ENCODE peak calls at places on chromosomes 6 and 20, in four cellular contexts. Q, A, X and N are unnamed samples.

GRCh38 chr6:167005350-167006159 is 6.4 kb downstream of the CEP43 start:
- DNase-seq in X (peak; percentile 46), Q (no peak), A (no peak), N (no peak)

GRCh38 chr6:146871613-146872465 is 273.1 kb downstream of the ADGB start:
- DNase-seq in X (no peak), Q (peak; percentile 28), A (no peak), N (no peak)

GRCh38 chr20:58634121-58634817 is 16.8 kb upstream of the STX16 start:
- DNase-seq in A (no peak), Q (no peak), X (no peak), N (no peak)

GRCh38 chr6:161244725-161245124 is 29.1 kb downstream of the AGPAT4 start:
- DNase-seq in A (no peak), Q (no peak), X (peak; percentile 58), N (no peak)

GRCh38 chr6:110075406-110075805 is 97.3 kb downstream of the GPR6 start:
- DNase-seq in A (no peak), Q (no peak), X (no peak), N (no peak)

GRCh38 chr6:36056178-36056577 is 28.6 kb downstream of the MAPK14 start:
- DNase-seq in A (no peak), X (no peak), Q (no peak), N (no peak)

GRCh38 chr20:3786126-3786484 is 435 bp downstream of the CENPB start:
- DNase-seq in Q (no peak), A (no peak), X (no peak), N (peak; percentile 53)

GRCh38 chr6:148242180-148242579 is 100.5 kb upstream of the SASH1 start:
- DNase-seq in A (no peak), X (no peak), Q (no peak), N (no peak)

GRCh38 chr20:32437391-32438074 is 79.4 kb downstream of the ASXL1 start:
- DNase-seq in A (no peak), Q (peak; percentile 77), X (no peak), N (no peak)

GRCh38 chr6:6711832-6712231 is 123.3 kb downstream of the LY86 start:
- DNase-seq in A (peak; percentile 39), X (no peak), Q (no peak), N (no peak)

GRCh38 chr20:775679-776135 is 7.4 kb upstream of the SLC52A3 start:
- DNase-seq in X (peak; percentile 64), Q (no peak), A (no peak), N (peak; percentile 77)

GRCh38 chr6:83442752-83443151 is 11.9 kb upstream of the ME1 start:
- DNase-seq in Q (no peak), A (no peak), X (no peak), N (no peak)

GRCh38 chr6:64732888-64733287 is 974.1 kb downstream of the EYS start:
- DNase-seq in A (no peak), Q (peak; percentile 9), X (no peak), N (no peak)
- TF ChIP-seq CTCF in A (no peak), Q (peak; percentile 41), X (no peak), N (no peak)

GRCh38 chr20:60009826-60010616 is 51.8 kb downstream of the CDH26 start:
- DNase-seq in Q (no peak), X (no peak), A (no peak), N (no peak)

GRCh38 chr20:60010689-60011417 is 52.6 kb downstream of the CDH26 start:
- DNase-seq in X (no peak), Q (no peak), A (no peak), N (no peak)

GRCh38 chr20:60009318-60009717 is 51.1 kb downstream of the CDH26 start:
- DNase-seq in A (no peak), X (no peak), Q (no peak), N (no peak)

GRCh38 chr20:60011512-60012507 is 53.6 kb downstream of the CDH26 start:
- DNase-seq in Q (no peak), A (no peak), X (no peak), N (no peak)

DNA sequence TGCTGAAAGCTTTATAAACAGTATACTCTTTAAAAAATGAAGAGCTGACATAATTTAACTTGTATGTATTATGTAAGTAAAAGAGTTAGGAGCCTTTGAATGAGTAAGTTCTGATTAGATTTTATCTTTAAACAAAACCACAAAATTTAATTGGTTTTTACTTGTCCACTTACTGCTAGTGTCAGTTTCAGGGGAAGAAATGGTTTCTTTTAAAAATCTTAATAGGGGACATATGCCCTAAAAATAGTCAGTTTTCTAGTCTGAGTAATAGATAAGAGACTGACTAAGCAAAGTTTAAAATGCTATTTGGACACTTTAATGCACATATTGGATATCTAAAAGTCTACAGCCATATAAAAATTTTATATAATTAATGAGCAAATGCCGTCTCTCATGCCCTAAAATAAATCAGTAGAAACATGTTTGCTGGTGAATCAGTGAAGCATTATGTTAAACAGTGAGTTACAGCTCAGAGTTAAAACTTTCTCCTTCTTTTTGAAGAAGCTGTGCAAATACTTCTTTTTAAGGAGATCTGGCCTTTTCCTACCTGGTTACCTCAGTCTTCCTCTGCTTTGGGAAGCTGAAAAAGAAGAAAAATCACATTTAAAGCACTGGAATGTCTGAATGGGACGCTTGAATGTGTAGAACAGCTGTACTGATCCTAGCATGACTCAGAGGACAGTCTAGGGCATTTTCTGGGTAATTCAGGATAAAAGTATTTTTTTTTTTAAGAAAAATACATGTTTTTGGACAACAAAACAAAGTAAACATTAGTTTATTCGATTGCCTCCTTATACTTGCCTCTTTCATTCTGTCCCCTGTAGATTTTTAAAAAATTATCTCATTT is 55.3 kb downstream of the CDH26 start:
- DNase-seq in Q (no peak), A (no peak), X (no peak), N (no peak)
- TF ChIP-seq NR2C2 in Q (no peak), A (no peak), X (no peak), N (no peak)

DNA sequence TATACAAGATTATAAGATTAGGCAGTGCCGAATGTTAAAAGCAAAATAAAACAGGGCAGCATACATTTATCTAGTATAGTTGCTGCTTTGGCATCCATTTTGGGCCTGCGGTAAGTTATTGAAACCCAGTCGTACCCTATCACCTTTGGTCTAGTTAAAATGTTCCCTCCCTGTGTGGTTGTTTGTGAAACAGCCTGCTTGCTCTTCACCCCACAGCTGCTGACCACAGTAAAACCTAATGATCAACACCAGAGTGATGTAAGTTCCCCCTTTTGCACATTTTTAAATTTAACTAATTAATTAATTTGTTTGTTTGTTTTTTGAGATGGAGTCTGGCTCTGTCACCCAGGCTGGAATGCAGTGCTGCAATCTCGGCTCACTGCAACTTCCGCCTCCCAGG is 50.3 kb upstream of the TXNDC5 start:
- DNase-seq in A (peak; percentile 48), Q (no peak), X (no peak), N (no peak)
- TF ChIP-seq CREM in A (peak; percentile 58), Q (no peak), X (no peak), N (no peak)

DNA sequence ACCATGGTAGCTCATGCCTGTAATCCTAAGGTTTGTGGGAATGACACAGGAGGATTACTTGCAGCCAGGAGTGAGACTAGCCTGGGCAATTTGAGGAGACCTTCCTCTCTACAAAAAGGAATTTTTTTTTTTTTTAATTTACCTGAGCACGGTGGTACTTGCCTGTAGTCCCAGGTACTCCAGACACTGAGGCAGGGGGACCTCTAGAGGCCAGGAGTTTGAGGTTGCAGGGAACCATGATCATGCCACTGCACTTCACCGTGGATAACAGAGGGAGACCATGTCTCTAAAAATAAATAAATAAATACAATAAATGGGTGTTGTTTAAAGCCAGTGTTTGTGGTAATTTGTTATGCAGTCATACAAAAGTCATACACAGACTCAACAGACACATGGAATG is 2.4 kb upstream of the HLA-F start:
- DNase-seq in Q (no peak), X (no peak), A (no peak), N (peak; percentile 60)
- TF ChIP-seq CTCF in Q (peak; percentile 15), X (peak; percentile 5), A (peak; percentile 36), N (no peak)